ENCODE peak calls at places on chromosomes 2 and 18, in six cellular contexts. E is RCC 7860, K is fibroblast of the conjunctiva, T is esophagus squamous epithelium, X is left ventricle myocardium superior, A is PC-3. Z is an unnamed sample.
A peak's percentile ranks its signal among the peaks of the same experiment; 100 is the strongest.

GRCh38 chr2:55061534-55062344 is 11.5 kb upstream of the RTN4 start:
- DNase-seq in E (no peak), K (no peak), T (no peak), X (no peak), A (no peak), Z (no peak)

GRCh38 chr18:36899289-36899688 is 70.4 kb downstream of the KIAA1328 start:
- DNase-seq in E (peak; percentile 54), T (no peak), K (no peak), X (no peak), A (peak; percentile 48), Z (peak; percentile 20)

GRCh38 chr2:39491653-39492052 is 54.6 kb upstream of the MAP4K3 start:
- DNase-seq in K (no peak), T (no peak), E (no peak), A (no peak), X (no peak), Z (no peak)

GRCh38 chr2:84821806-84822205 is 59.1 kb downstream of the TRABD2A start:
- DNase-seq in X (no peak), K (no peak), A (no peak), T (no peak), E (no peak), Z (no peak)

GRCh38 chr18:56257215-56257614 is 381.2 kb downstream of the TXNL1 start:
- DNase-seq in K (no peak), E (peak; percentile 74), T (no peak), A (peak; percentile 55), X (no peak), Z (no peak)

GRCh38 chr2:132627542-132627941 is 42.5 kb downstream of the LYPD1 start:
- DNase-seq in E (no peak), T (no peak), A (peak; percentile 44), X (no peak), K (no peak), Z (no peak)

GRCh38 chr2:201218780-201219179 is 35.8 kb downstream of the CASP10 start:
- DNase-seq in K (no peak), E (no peak), A (peak; percentile 72), T (no peak), X (no peak), Z (no peak)

GRCh38 chr2:165911231-165911630 is 42.3 kb downstream of the TTC21B start:
- DNase-seq in K (no peak), E (no peak), A (no peak), X (no peak), T (no peak), Z (no peak)

GRCh38 chr18:39994521-39994920 is 1960.5 kb upstream of the PIK3C3 start:
- DNase-seq in X (no peak), E (no peak), A (peak; percentile 50), K (no peak), T (no peak), Z (no peak)

GRCh38 chr2:167430447-167430846 is 542.2 kb downstream of the XIRP2 start:
- DNase-seq in E (no peak), T (no peak), K (no peak), A (no peak), X (no peak), Z (no peak)

GRCh38 chr2:9199716-9200633 is 6.6 kb upstream of the ASAP2 start:
- DNase-seq in A (no peak), K (peak; percentile 61), E (no peak), X (no peak), T (no peak), Z (no peak)

GRCh38 chr2:201450910-201451329 is 338 bp downstream of the TRAK2 start:
- DNase-seq in K (no peak), A (peak; percentile 8), E (no peak), X (no peak), T (no peak), Z (no peak)

GRCh38 chr2:141468746-141469145 is 662.1 kb downstream of the LRP1B start:
- DNase-seq in K (no peak), X (no peak), E (no peak), T (no peak), A (peak; percentile 38), Z (no peak)

GRCh38 chr18:69889009-69889408 is 58.7 kb downstream of the CD226 start:
- DNase-seq in K (no peak), X (no peak), E (no peak), A (no peak), T (no peak), Z (no peak)